ENCODE peak calls at places on chromosomes 11 and 22, in ten cellular contexts. J is NCI-H2029; O is HTR-8/SVneo; F is iPS DF 6.9; W is NCI-H1436; X is psoas muscle; C is IMR-90; T is gastrocnemius medialis; G is effector memory CD8-positive, alpha-beta T cell; Z is Panc1. A is an unnamed sample.

GRCh38 chr11:69448471-69449284 is 32.8 kb upstream of the LINC01488 start:
- DNase-seq in W (no peak), Z (no peak), G (no peak), X (no peak), J (no peak), F (no peak), T (no peak), O (no peak), C (no peak), A (no peak)

GRCh38 chr11:117809236-117810055 is 12.4 kb upstream of the DSCAML1 start:
- DNase-seq in C (peak; percentile 8), W (peak; percentile 75), X (peak; percentile 63), F (no peak), G (no peak), O (peak; percentile 73), T (peak; percentile 56), Z (no peak), J (peak; percentile 48), A (no peak)

GRCh38 chr11:117662255-117662654 is 134.8 kb downstream of the DSCAML1 start:
- DNase-seq in O (no peak), X (no peak), F (no peak), Z (no peak), C (no peak), G (no peak), W (no peak), J (no peak), T (no peak), A (no peak)

GRCh38 chr11:11510939-11511338 is 110.9 kb downstream of the GALNT18 start:
- DNase-seq in O (no peak), J (peak; percentile 86), G (no peak), F (no peak), X (peak; percentile 46), T (peak; percentile 44), Z (no peak), C (peak; percentile 17), W (peak; percentile 84), A (no peak)

GRCh38 chr11:110818032-110818687 is 105.9 kb upstream of the ARHGAP20 start:
- DNase-seq in C (peak; percentile 60), T (no peak), F (no peak), G (no peak), W (no peak), J (no peak), O (no peak), Z (no peak), X (no peak), A (no peak)

GRCh38 chr11:118918686-118919280 is 6.9 kb downstream of the BCL9L start:
- DNase-seq in Z (no peak), T (no peak), X (no peak), C (peak; percentile 43), F (no peak), G (peak; percentile 1), W (no peak), O (no peak), J (no peak), A (no peak)

GRCh38 chr22:39980635-39981034 is 14.1 kb upstream of the FAM83F start:
- DNase-seq in T (no peak), C (peak; percentile 15), J (no peak), X (no peak), O (no peak), W (no peak), Z (no peak), F (no peak), G (no peak), A (no peak)

GRCh38 chr11:128198206-128198605 is 389.2 kb downstream of the ETS1 start:
- DNase-seq in J (no peak), T (no peak), G (no peak), C (no peak), F (no peak), X (no peak), O (no peak), W (no peak), Z (no peak), A (no peak)

GRCh38 chr22:44668190-44668885 is 33.7 kb upstream of the PRR5 start:
- DNase-seq in J (no peak), T (no peak), W (peak; percentile 32), O (no peak), F (no peak), C (no peak), G (peak; percentile 67), Z (no peak), X (peak; percentile 50), A (no peak)

GRCh38 chr11:79834015-79834414 is 393.2 kb upstream of the TENM4 start:
- DNase-seq in O (no peak), C (no peak), Z (no peak), J (no peak), G (no peak), X (no peak), T (no peak), W (no peak), F (no peak), A (no peak)

GRCh38 chr11:77299528-77299993 is 1.9 kb downstream of the GDPD4 start:
- DNase-seq in T (no peak), F (no peak), X (no peak), W (no peak), J (peak; percentile 73), O (no peak), C (peak; percentile 11), Z (peak; percentile 99), G (no peak), A (no peak)

GRCh38 chr11:86708671-86709070 is 36.3 kb upstream of the ME3 start:
- DNase-seq in X (no peak), J (no peak), O (no peak), G (no peak), F (no peak), W (no peak), T (no peak), Z (no peak), C (no peak), A (no peak)

GRCh38 chr11:208177-208916 is 839 bp downstream of the RIC8A start:
- DNase-seq in J (peak; percentile 63), X (peak; percentile 85), W (peak; percentile 54), C (peak; percentile 63), Z (no peak), O (peak; percentile 76), G (peak; percentile 82), T (peak; percentile 74), F (no peak), A (peak; percentile 98)

GRCh38 chr11:446886-447285 is 3.2 kb upstream of the PTDSS2 start:
- DNase-seq in Z (no peak), W (no peak), F (no peak), O (no peak), J (no peak), C (no peak), X (no peak), T (no peak), G (no peak), A (no peak)

GRCh38 chr22:20940178-20940790 is 23.1 kb downstream of the CRKL start:
- DNase-seq in C (no peak), X (no peak), O (no peak), G (no peak), T (no peak), Z (no peak), J (no peak), W (no peak), F (no peak), A (no peak)

GRCh38 chr11:44702897-44703296 is 23.9 kb upstream of the TSPAN18 start:
- DNase-seq in T (no peak), Z (no peak), W (no peak), G (no peak), C (no peak), O (no peak), J (no peak), X (no peak), F (no peak), A (no peak)

GRCh38 chr11:57379732-57380131 is 1.2 kb downstream of the PRG3 start:
- DNase-seq in G (no peak), Z (no peak), T (no peak), F (peak; percentile 61), W (no peak), J (no peak), X (no peak), O (peak; percentile 21), C (peak; percentile 24), A (no peak)

GRCh38 chr22:32823024-32823730 is 21.7 kb downstream of the TIMP3 start:
- DNase-seq in J (no peak), O (no peak), Z (no peak), T (no peak), F (peak; percentile 61), X (no peak), W (no peak), G (no peak), C (peak; percentile 44), A (no peak)

GRCh38 chr11:65861165-65861505 is 902 bp downstream of the MUS81 start:
- DNase-seq in T (peak; percentile 19), G (no peak), O (no peak), C (no peak), Z (no peak), W (no peak), X (no peak), J (no peak), F (no peak), A (no peak)

GRCh38 chr11:65310215-65310614 is 4.5 kb upstream of the CDC42EP2 start:
- DNase-seq in T (peak; percentile 42), X (peak; percentile 65), G (no peak), Z (no peak), J (peak; percentile 17), F (no peak), C (no peak), W (no peak), O (no peak), A (no peak)

GRCh38 chr22:40036591-40037225 is 42.0 kb downstream of the FAM83F start:
- DNase-seq in Z (peak; percentile 52), C (peak; percentile 76), T (peak; percentile 47), X (peak; percentile 54), J (peak; percentile 41), G (peak; percentile 26), O (peak; percentile 78), F (peak; percentile 63), W (peak; percentile 56), A (peak; percentile 66)